ENCODE peak calls at places on chromosomes 6 and 20, in seven cellular contexts. C, O, K, H, G, Q and Y are unnamed samples.

GRCh38 chr6:43937236-43938177 is 167.5 kb downstream of the VEGFA start:
- DNase-seq in C (peak), Q (peak), O (no peak), K (no peak), H (no peak), G (no peak), Y (no peak)

GRCh38 chr6:131222773-131223172 is 87.5 kb downstream of the AKAP7 start:
- DNase-seq in K (no peak), G (no peak), O (no peak), Q (no peak), C (no peak), H (no peak), Y (no peak)

GRCh38 chr20:62704341-62704948 is 4.2 kb upstream of the NTSR1 start:
- DNase-seq in K (no peak), H (peak), Q (peak), O (peak), C (peak), G (no peak), Y (peak)

GRCh38 chr20:50208085-50208491 is 17.5 kb downstream of the CEBPB start:
- DNase-seq in H (no peak), O (no peak), Q (no peak), C (no peak), K (no peak), G (no peak), Y (no peak)

GRCh38 chr6:100366419-100366818 is 98.3 kb downstream of the SIM1 start:
- DNase-seq in Q (no peak), C (no peak), K (no peak), G (no peak), O (peak), H (no peak), Y (no peak)

GRCh38 chr6:151391471-151392428 is at the start of gene ZBTB2:
- DNase-seq in Q (peak), C (peak), H (peak), K (peak), O (no peak), G (no peak), Y (no peak)

GRCh38 chr6:73342174-73342573 is 11.9 kb downstream of the DPPA5 start:
- DNase-seq in G (no peak), K (no peak), O (no peak), C (no peak), Q (no peak), H (no peak), Y (no peak)

GRCh38 chr20:62921119-62921687 is 5.1 kb downstream of the DIDO1 start:
- DNase-seq in G (no peak), C (peak), Q (peak), H (peak), O (peak), K (no peak), Y (no peak)

GRCh38 chr20:12555369-12555768 is 453.4 kb upstream of the SPTLC3 start:
- DNase-seq in G (no peak), O (no peak), K (no peak), C (no peak), Q (no peak), H (no peak), Y (no peak)

GRCh38 chr6:35033683-35034082 is 107.5 kb downstream of the TCP11 start:
- DNase-seq in Q (no peak), K (no peak), C (no peak), O (no peak), G (no peak), H (no peak), Y (no peak)

GRCh38 chr20:50372770-50373088 is 137.5 kb upstream of the PTPN1 start:
- DNase-seq in O (no peak), H (peak), Q (no peak), K (no peak), C (no peak), G (no peak), Y (no peak)

GRCh38 chr6:132513821-132514545 is 1.1 kb upstream of the STX7 start:
- DNase-seq in G (no peak), Q (no peak), H (peak), C (peak), O (no peak), K (no peak), Y (no peak)

GRCh38 chr6:132512342-132512637 is 626 bp downstream of the STX7 start:
- DNase-seq in K (no peak), O (no peak), C (no peak), Q (no peak), G (no peak), H (no peak), Y (no peak)

GRCh38 chr6:132511159-132511835 is 1.6 kb downstream of the STX7 start:
- DNase-seq in C (peak), Q (no peak), O (no peak), H (peak), K (no peak), G (no peak), Y (no peak)

GRCh38 chr6:132512638-132513632 is at the start of gene STX7:
- DNase-seq in H (peak), G (peak), Q (peak), C (peak), O (peak), K (peak), Y (peak)

DNA sequence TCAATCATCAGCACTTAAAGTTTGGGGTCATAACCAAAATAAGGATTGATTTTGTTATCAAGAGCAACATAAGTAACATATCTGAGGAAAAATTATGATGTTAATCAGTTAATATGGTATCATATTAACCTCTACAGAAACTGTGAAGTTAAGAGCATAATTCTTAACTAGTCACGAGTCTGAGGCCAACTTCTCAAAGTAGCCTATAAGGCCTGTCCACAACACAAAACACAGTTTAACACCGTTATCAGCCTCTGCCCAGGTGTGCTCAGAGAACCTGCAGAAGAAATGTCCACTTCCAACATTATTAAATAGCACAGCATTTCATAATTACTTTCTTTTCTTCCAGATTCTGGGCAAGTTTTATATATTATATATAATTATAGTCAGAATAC is 1.1 kb downstream of the STX7 start:
- DNase-seq in Q (no peak), O (no peak), H (no peak), C (peak), K (no peak), G (no peak), Y (no peak)
- H3K4me3 ChIP-seq in Q (peak), O (peak), H (peak), C (peak), K (no peak), G (peak), Y (peak)

GRCh38 chr6:11011787-11012234 is 32.3 kb downstream of the ELOVL2 start:
- DNase-seq in O (peak), H (peak), K (no peak), C (peak), G (no peak), Q (no peak), Y (peak)
- TF ChIP-seq SIN3A in O (no peak), H (no peak), K (no peak), C (no peak), G (no peak), Q (no peak), Y (no peak)

GRCh38 chr20:55472704-55473103 is 532.6 kb downstream of the CBLN4 start:
- DNase-seq in O (no peak), G (no peak), H (peak), C (no peak), Q (no peak), K (no peak), Y (no peak)

GRCh38 chr20:55471052-55472006 is 534.0 kb downstream of the CBLN4 start:
- DNase-seq in H (peak), C (no peak), Q (no peak), G (no peak), O (no peak), K (no peak), Y (no peak)

DNA sequence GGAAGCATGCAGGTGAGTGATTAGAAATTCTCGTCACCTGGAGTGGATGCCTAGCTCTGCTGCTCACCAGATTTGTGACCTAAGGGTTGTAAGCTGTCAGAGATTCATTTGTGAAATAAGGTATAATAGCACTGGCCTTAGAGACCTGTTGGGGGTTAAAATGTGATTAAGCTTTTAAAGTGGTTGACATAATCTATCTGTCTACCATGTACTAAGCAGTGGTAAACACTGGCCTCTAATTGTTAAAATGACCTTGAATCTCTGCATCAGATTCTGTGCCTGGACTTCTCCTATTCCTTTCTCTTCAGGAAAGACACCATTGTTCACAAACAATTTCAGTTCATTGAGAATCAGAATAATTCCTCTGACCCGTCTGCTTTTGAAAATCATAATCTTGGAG is 536.2 kb downstream of the CBLN4 start:
- DNase-seq in C (no peak), K (no peak), H (no peak), O (no peak), Q (no peak), G (no peak), Y (no peak)
- H3K4me3 ChIP-seq in C (no peak), K (no peak), H (no peak), O (no peak), Q (no peak), G (no peak), Y (no peak)

GRCh38 chr6:105645166-105645565 is 242.3 kb upstream of the PREP start:
- DNase-seq in H (peak), G (no peak), Q (no peak), O (no peak), K (no peak), C (no peak), Y (no peak)

GRCh38 chr6:105648276-105648675 is 245.4 kb upstream of the PREP start:
- DNase-seq in H (no peak), O (no peak), G (no peak), Q (no peak), C (no peak), K (no peak), Y (no peak)

GRCh38 chr6:105645958-105646357 is 243.1 kb upstream of the PREP start:
- DNase-seq in Q (no peak), O (no peak), H (no peak), G (no peak), K (no peak), C (no peak), Y (no peak)

GRCh38 chr6:105644073-105644489 is 241.2 kb upstream of the PREP start:
- DNase-seq in K (no peak), C (no peak), Q (no peak), G (no peak), O (no peak), H (no peak), Y (no peak)

GRCh38 chr6:105646391-105646867 is 243.5 kb upstream of the PREP start:
- DNase-seq in Q (no peak), K (no peak), O (no peak), C (no peak), G (peak), H (no peak), Y (no peak)
- TF ChIP-seq SIN3A in Q (no peak), K (no peak), O (no peak), C (no peak), G (no peak), H (no peak), Y (no peak)